ENCODE peak calls at places on chromosome 7, in five cellular contexts. X is heart left ventricle, H is suprapubic skin, L is spleen, N is HCT116. T is an unnamed sample.

GRCh38 chr7:94367940-94368339 is 26.8 kb upstream of the COL1A2 start:
- DNase-seq in L (no peak), H (no peak), X (no peak), N (no peak), T (no peak)

GRCh38 chr7:106736508-106737201 is 75.7 kb upstream of the CCDC71L start:
- DNase-seq in L (no peak), N (peak; percentile 73), X (peak; percentile 20), H (no peak), T (peak; percentile 49)

GRCh38 chr7:111883241-111883640 is 320.9 kb upstream of the IMMP2L start:
- DNase-seq in X (no peak), L (no peak), H (no peak), N (no peak), T (no peak)

GRCh38 chr7:155585956-155586355 is 39.6 kb upstream of the CNPY1 start:
- DNase-seq in X (no peak), N (no peak), L (no peak), H (peak; percentile 49), T (no peak)

GRCh38 chr7:128215281-128215680 is 25.8 kb upstream of the LEP start:
- DNase-seq in X (no peak), H (no peak), N (no peak), L (no peak), T (no peak)

GRCh38 chr7:77415474-77415821 is 701 bp downstream of the GSAP start:
- DNase-seq in H (no peak), X (peak; percentile 19), L (peak; percentile 93), N (no peak), T (peak; percentile 37)

GRCh38 chr7:22435105-22435504 is 64.9 kb downstream of the STEAP1B start:
- DNase-seq in H (no peak), L (no peak), N (no peak), X (no peak), T (no peak)

GRCh38 chr7:125526092-125526491 is 596.5 kb upstream of the POT1 start:
- DNase-seq in X (no peak), L (no peak), H (no peak), N (no peak), T (no peak)

GRCh38 chr7:158407581-158408331 is 179.9 kb downstream of the PTPRN2 start:
- DNase-seq in H (no peak), L (peak; percentile 57), N (peak; percentile 48), X (no peak), T (no peak)

GRCh38 chr7:49731836-49732235 is 41.6 kb upstream of the VWC2 start:
- DNase-seq in X (no peak), L (no peak), N (no peak), H (no peak), T (no peak)

GRCh38 chr7:124124201-124124600 is 91.3 kb upstream of the TMEM229A start:
- DNase-seq in X (no peak), L (no peak), H (no peak), N (no peak), T (no peak)

GRCh38 chr7:22332481-22332880 is 24.5 kb downstream of the RAPGEF5 start:
- DNase-seq in H (no peak), X (no peak), N (no peak), L (no peak), T (no peak)

GRCh38 chr7:159012353-159013069 is 132.2 kb downstream of the VIPR2 start:
- DNase-seq in X (peak; percentile 76), H (no peak), L (no peak), N (no peak), T (no peak)

GRCh38 chr7:4079366-4079765 is 602.7 kb upstream of the FOXK1 start:
- DNase-seq in H (no peak), N (no peak), L (no peak), X (no peak), T (no peak)

GRCh38 chr7:118846977-118847376 is 622.5 kb downstream of the ANKRD7 start:
- DNase-seq in X (no peak), L (no peak), H (no peak), N (no peak), T (no peak)

GRCh38 chr7:129453510-129454248 is 19.4 kb downstream of the STRIP2 start:
- DNase-seq in H (peak; percentile 26), X (no peak), L (no peak), N (no peak), T (no peak)

GRCh38 chr7:158446281-158446680 is 141.3 kb downstream of the PTPRN2 start:
- DNase-seq in N (no peak), L (no peak), X (no peak), H (no peak), T (no peak)

GRCh38 chr7:107826451-107826850 is 23.4 kb upstream of the SLC26A3 start:
- DNase-seq in L (no peak), H (no peak), X (no peak), N (no peak), T (no peak)

GRCh38 chr7:32069251-32069650 is 956 bp downstream of the PDE1C start:
- DNase-seq in H (no peak), N (no peak), L (no peak), X (no peak), T (no peak)
- H3K4me3 ChIP-seq in H (no peak overlapping the region), N (no peak overlapping the region), L (no peak overlapping the region), X (peak overlapping the region; percentile 42), T (no peak overlapping the region)

GRCh38 chr7:74283858-74284447 is 5.3 kb upstream of the CLIP2 start:
- DNase-seq in X (no peak), H (no peak), N (no peak), L (no peak), T (no peak)

GRCh38 chr7:74282748-74283459 is 6.3 kb upstream of the CLIP2 start:
- DNase-seq in L (no peak), H (no peak), N (no peak), X (no peak), T (no peak)

GRCh38 chr7:74286131-74286530 is 3.1 kb upstream of the CLIP2 start:
- DNase-seq in L (no peak), H (no peak), N (no peak), X (no peak), T (no peak)

GRCh38 chr7:74287303-74288033 is 1.7 kb upstream of the CLIP2 start:
- DNase-seq in L (no peak), H (no peak), X (no peak), N (no peak), T (no peak)

DNA sequence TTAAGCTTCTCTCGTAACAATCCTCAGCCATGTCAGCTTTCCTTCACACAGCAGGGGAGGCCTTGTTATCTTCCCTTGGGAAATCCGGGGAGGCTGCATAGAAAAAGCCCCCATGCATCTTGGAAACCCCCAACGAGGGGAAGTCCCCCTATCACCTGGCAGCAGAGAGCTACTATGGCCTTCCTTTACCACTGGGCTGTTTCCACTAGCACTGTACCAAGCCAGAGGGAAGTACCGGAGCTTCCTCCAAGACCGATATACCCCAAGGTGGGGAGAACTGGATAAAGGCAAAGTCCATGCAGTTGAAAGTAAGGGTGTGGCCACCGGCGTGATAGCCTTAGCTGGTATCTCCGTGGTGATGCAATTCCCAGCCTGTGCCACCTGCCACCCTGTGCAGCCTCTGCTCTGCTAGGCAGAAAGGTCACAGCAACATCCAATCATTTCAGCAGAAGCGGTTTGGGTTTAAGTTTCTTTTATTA is 4.4 kb upstream of the CLIP2 start:
- DNase-seq in H (no peak), N (no peak), L (no peak), X (no peak), T (no peak)
- TF ChIP-seq POLR2A in H (no peak), N (no peak), L (no peak), X (no peak), T (no peak)

DNA sequence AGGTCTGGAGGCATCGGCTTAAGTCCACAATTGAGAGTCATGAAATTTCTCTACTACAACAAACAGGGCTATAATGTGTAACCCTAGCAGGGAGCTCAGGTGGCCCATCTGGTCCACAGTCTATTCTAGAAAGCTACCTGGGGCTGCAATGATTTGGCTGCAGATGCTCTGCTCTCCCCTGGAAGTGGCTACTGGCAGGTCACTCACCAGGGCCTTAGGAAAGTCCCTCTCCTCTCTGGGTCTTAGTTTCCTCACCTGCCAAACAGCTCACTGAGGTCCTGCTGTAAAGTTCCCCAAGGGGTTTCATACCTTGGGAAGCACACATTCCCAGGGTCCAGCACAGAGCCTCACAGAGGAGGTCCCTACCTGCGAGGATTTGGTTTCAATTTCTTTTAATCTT is 2.5 kb downstream of the IGFBP3 start:
- DNase-seq in H (no peak), X (no peak), L (no peak), N (no peak), T (no peak)
- H3K4me3 ChIP-seq in H (peak overlapping the region; percentile 55), X (no peak overlapping the region), L (no peak overlapping the region), N (no peak overlapping the region), T (no peak overlapping the region)

DNA sequence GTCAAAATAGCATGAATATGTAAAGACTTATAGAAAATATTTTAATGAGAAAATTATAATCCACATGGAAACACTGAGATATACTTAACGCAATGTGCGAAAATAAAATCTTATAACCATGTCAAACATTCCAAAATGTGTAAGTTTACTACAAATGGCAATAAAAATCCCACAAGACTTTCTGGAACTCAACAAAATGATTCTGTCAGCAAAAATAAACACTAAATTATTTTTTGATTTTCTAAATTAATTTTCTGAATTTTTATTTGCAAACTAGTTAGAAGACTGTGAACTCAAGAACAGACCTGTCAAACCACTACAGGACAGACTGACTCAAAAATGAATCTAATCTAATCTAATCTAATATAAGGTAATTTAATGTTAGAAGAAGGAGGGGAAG is 160.8 kb upstream of the KCTD7 start:
- DNase-seq in X (no peak), H (no peak), L (no peak), N (no peak), T (no peak)
- TF ChIP-seq POLR2A in X (no peak), H (no peak), L (no peak), N (no peak), T (no peak)

DNA sequence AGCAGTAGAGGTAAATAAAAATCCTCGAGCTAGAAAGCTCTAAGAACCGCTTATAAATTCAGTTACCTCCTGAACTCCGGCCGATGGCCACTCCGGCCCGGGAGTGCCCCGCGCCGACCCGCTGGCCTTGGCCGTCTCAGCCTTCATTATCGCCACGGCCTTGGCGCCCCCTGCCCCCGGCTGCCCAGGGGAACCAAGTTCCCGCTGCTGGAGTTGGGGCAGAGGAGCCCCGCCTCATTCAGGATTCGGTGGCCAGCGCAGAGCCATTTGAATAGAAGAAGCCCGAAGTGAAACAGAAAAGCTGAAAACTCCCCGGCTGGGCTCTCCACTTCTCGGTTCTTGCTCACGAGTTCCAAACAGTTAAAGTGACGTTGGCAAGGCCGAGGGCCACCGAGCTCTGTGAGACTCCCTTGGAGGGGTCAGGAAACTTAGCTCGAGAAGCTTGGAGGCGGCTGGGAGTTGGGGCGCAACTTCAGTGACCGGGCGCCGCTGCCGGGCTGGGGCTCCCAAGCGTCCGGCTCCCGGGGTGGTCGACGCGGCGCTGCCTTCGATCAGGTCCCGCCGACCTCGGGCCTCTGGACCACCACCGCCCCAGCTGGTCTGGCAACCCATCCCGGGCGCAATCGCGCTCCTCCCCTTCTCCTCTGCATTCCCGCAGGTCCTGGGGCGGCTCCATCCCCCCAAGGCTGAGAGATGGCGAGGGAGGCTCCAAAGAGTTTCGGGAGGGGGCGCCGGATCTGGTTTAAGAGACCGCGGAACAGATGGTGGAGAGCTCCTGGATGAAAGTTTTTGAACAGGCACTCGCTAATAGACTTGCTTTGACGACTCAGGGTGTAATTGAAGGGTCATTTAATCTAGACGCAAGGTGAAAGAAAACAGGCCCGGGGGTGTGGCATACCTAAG is 5.8 kb upstream of the FEZF1 start:
- DNase-seq in L (no peak), N (no peak), X (no peak), H (no peak), T (peak; percentile 35)
- H3K4me3 ChIP-seq in L (peak overlapping the region; percentile 25), N (no peak overlapping the region), X (no peak overlapping the region), H (peak overlapping the region; percentile 46), T (peak overlapping the region; percentile 25)

T was measured in testis.